ENCODE peak calls at places on chromosomes 3 and 15, in ten cellular contexts. One of them, this sample, is unnamed. For H3K9me3, the result is how much of the 10 kb centered on the place peaks cover.

GRCh38 chr3:153614563-153614962 is 452.5 kb downstream of the RAP2B start:
- DNase-seq in transverse colon: no peak
- DNase-seq in CD8-positive, alpha-beta T cell: no peak
- DNase-seq in left lung: no peak
- DNase-seq in tibial nerve: no peak
- DNase-seq in astrocyte: peak
- DNase-seq in lower lobe of right lung: no peak
- DNase-seq in ovary: no peak
- DNase-seq in left ventricle myocardium inferior: no peak
- DNase-seq in tibial artery: no peak
- DNase-seq in this sample: no peak

GRCh38 chr3:151483961-151484360 is 23.1 kb upstream of the IGSF10 start:
- DNase-seq in transverse colon: no peak
- DNase-seq in CD8-positive, alpha-beta T cell: no peak
- DNase-seq in left lung: peak
- DNase-seq in tibial nerve: no peak
- DNase-seq in astrocyte: no peak
- DNase-seq in lower lobe of right lung: no peak
- DNase-seq in ovary: no peak
- DNase-seq in left ventricle myocardium inferior: no peak
- DNase-seq in tibial artery: no peak
- DNase-seq in this sample: no peak

GRCh38 chr3:79515072-79515471 is 252.7 kb downstream of the ROBO1 start:
- DNase-seq in transverse colon: no peak
- DNase-seq in CD8-positive, alpha-beta T cell: no peak
- DNase-seq in left lung: no peak
- DNase-seq in tibial nerve: no peak
- DNase-seq in astrocyte: peak
- DNase-seq in lower lobe of right lung: no peak
- DNase-seq in ovary: no peak
- DNase-seq in left ventricle myocardium inferior: no peak
- DNase-seq in tibial artery: no peak
- DNase-seq in this sample: no peak

GRCh38 chr15:92930776-92931175 is 30.7 kb downstream of the CHD2 start:
- DNase-seq in transverse colon: no peak
- DNase-seq in CD8-positive, alpha-beta T cell: no peak
- DNase-seq in left lung: no peak
- DNase-seq in tibial nerve: no peak
- DNase-seq in astrocyte: peak
- DNase-seq in lower lobe of right lung: no peak
- DNase-seq in ovary: no peak
- DNase-seq in left ventricle myocardium inferior: no peak
- DNase-seq in tibial artery: no peak
- DNase-seq in this sample: no peak

GRCh38 chr3:138594150-138594934 is at the start of gene CEP70:
- DNase-seq in transverse colon: peak
- DNase-seq in CD8-positive, alpha-beta T cell: peak
- DNase-seq in left lung: peak
- DNase-seq in tibial nerve: peak
- DNase-seq in astrocyte: peak
- DNase-seq in lower lobe of right lung: peak
- DNase-seq in ovary: peak
- DNase-seq in left ventricle myocardium inferior: peak
- DNase-seq in tibial artery: peak
- DNase-seq in this sample: peak

GRCh38 chr3:188092648-188093047 is 61.3 kb upstream of the LPP start:
- DNase-seq in transverse colon: no peak
- DNase-seq in CD8-positive, alpha-beta T cell: no peak
- DNase-seq in left lung: no peak
- DNase-seq in tibial nerve: no peak
- DNase-seq in astrocyte: no peak
- DNase-seq in lower lobe of right lung: no peak
- DNase-seq in ovary: no peak
- DNase-seq in left ventricle myocardium inferior: no peak
- DNase-seq in tibial artery: no peak
- DNase-seq in this sample: no peak

GRCh38 chr3:107999215-107999775 is 91.5 kb downstream of the CD47 start:
- DNase-seq in transverse colon: no peak
- DNase-seq in CD8-positive, alpha-beta T cell: no peak
- DNase-seq in left lung: no peak
- DNase-seq in tibial nerve: no peak
- DNase-seq in astrocyte: peak
- DNase-seq in lower lobe of right lung: peak
- DNase-seq in ovary: no peak
- DNase-seq in left ventricle myocardium inferior: no peak
- DNase-seq in tibial artery: no peak
- DNase-seq in this sample: no peak

GRCh38 chr3:192170031-192170430 is 557.3 kb downstream of the FGF12 start:
- DNase-seq in transverse colon: no peak
- DNase-seq in CD8-positive, alpha-beta T cell: no peak
- DNase-seq in left lung: no peak
- DNase-seq in tibial nerve: no peak
- DNase-seq in astrocyte: peak
- DNase-seq in lower lobe of right lung: no peak
- DNase-seq in ovary: no peak
- DNase-seq in left ventricle myocardium inferior: no peak
- DNase-seq in tibial artery: no peak
- DNase-seq in this sample: no peak

DNA sequence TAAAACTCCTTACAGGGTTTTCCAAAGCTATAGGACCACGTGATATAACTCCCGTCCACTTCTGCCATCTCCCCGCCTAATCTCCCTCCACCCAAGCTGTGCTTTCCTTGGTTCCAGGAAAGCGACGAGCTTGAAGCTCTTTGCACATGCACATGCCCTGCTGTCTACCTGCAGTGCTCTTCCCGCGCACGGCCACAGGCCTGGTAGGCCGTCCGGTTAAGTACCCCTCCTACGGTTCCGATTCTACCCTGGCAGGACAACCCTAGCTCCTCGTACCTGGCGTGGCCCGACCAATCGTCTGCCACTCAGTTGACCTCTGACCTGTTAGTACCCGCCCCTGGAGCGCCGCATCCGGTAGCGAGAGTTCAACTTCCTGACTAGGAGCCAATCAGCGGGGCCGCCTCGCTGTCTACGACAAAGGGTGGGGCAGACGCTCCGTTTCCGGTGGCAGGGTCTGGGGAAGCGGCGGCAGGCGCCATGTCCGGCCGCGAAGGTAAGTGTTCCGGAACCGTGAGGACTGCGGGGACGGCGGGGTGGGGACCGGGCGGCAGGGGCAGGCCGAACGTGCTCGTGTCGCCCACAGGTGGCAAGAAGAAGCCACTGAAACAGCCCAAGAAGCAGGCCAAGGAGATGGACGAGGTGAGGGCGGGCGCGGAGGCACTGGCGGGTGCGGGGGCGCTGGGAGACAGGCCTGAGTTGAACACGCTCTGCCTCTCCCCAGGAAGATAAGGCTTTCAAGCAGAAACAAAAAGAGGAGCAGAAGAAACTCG is at the start of the genes CCDC51 and TMA7:
- DNase-seq in transverse colon: peak
- DNase-seq in CD8-positive, alpha-beta T cell: peak
- DNase-seq in left lung: peak
- DNase-seq in tibial nerve: peak
- DNase-seq in astrocyte: peak
- DNase-seq in lower lobe of right lung: peak
- DNase-seq in ovary: peak
- DNase-seq in left ventricle myocardium inferior: peak
- DNase-seq in tibial artery: peak
- DNase-seq in this sample: peak
- TF ChIP-seq CTCF in transverse colon: no peak
- TF ChIP-seq CTCF in CD8-positive, alpha-beta T cell: no peak
- TF ChIP-seq CTCF in left lung: no peak
- TF ChIP-seq CTCF in tibial nerve: no peak
- TF ChIP-seq CTCF in astrocyte: no peak
- TF ChIP-seq CTCF in lower lobe of right lung: no peak
- TF ChIP-seq CTCF in ovary: peak
- TF ChIP-seq CTCF in left ventricle myocardium inferior: no peak
- TF ChIP-seq CTCF in tibial artery: no peak
- TF ChIP-seq CTCF in this sample: no peak

DNA sequence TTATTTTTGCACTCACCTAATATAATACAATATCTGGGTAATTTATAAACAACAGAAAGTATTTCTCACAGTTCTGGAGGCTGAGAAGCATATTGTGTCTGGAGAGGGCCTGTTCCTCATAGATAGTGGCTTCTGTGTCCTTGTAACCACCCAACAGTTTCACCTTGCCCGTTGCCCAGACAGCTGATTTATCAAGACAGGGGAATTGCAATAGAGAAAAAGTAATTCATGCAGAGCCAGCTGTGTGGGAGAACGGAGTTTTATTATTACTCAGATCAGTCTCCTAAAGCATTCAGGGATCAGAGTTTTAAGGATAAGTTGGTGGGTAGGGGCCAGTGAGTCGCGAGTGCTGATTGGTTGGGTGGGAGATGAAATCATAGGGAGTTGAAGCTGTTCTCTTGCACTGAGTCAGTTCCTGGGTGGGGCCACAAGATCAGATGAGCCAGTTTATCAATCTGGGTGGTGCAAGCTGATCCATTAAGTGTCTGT is 34.0 kb upstream of the C15orf39 start:
- DNase-seq in transverse colon: no peak
- DNase-seq in CD8-positive, alpha-beta T cell: no peak
- DNase-seq in left lung: no peak
- DNase-seq in tibial nerve: no peak
- DNase-seq in astrocyte: peak
- DNase-seq in lower lobe of right lung: no peak
- DNase-seq in ovary: no peak
- DNase-seq in left ventricle myocardium inferior: no peak
- DNase-seq in tibial artery: no peak
- DNase-seq in this sample: no peak
- H3K27ac ChIP-seq in transverse colon: no peak
- H3K27ac ChIP-seq in CD8-positive, alpha-beta T cell: no peak
- H3K27ac ChIP-seq in left lung: no peak
- H3K27ac ChIP-seq in tibial nerve: no peak
- H3K27ac ChIP-seq in astrocyte: no peak
- H3K27ac ChIP-seq in lower lobe of right lung: no peak
- H3K27ac ChIP-seq in ovary: no peak
- H3K27ac ChIP-seq in left ventricle myocardium inferior: no peak
- H3K27ac ChIP-seq in tibial artery: no peak
- H3K27ac ChIP-seq in this sample: no peak

GRCh38 chr3:171851685-171852084 is 8.5 kb downstream of the TMEM212 start:
- DNase-seq in transverse colon: no peak
- DNase-seq in CD8-positive, alpha-beta T cell: no peak
- DNase-seq in left lung: no peak
- DNase-seq in tibial nerve: no peak
- DNase-seq in astrocyte: peak
- DNase-seq in lower lobe of right lung: no peak
- DNase-seq in ovary: no peak
- DNase-seq in left ventricle myocardium inferior: no peak
- DNase-seq in tibial artery: no peak
- DNase-seq in this sample: no peak

GRCh38 chr3:171850324-171850697 is 7.2 kb downstream of the TMEM212 start:
- DNase-seq in transverse colon: no peak
- DNase-seq in CD8-positive, alpha-beta T cell: no peak
- DNase-seq in left lung: no peak
- DNase-seq in tibial nerve: no peak
- DNase-seq in astrocyte: no peak
- DNase-seq in lower lobe of right lung: no peak
- DNase-seq in ovary: no peak
- DNase-seq in left ventricle myocardium inferior: no peak
- DNase-seq in tibial artery: no peak
- DNase-seq in this sample: no peak

GRCh38 chr3:171850968-171851600 is 7.9 kb downstream of the TMEM212 start:
- DNase-seq in transverse colon: no peak
- DNase-seq in CD8-positive, alpha-beta T cell: no peak
- DNase-seq in left lung: no peak
- DNase-seq in tibial nerve: no peak
- DNase-seq in astrocyte: no peak
- DNase-seq in lower lobe of right lung: no peak
- DNase-seq in ovary: no peak
- DNase-seq in left ventricle myocardium inferior: no peak
- DNase-seq in tibial artery: no peak
- DNase-seq in this sample: no peak

GRCh38 chr3:171849632-171850323 is 6.6 kb downstream of the TMEM212 start:
- DNase-seq in transverse colon: no peak
- DNase-seq in CD8-positive, alpha-beta T cell: no peak
- DNase-seq in left lung: no peak
- DNase-seq in tibial nerve: no peak
- DNase-seq in astrocyte: no peak
- DNase-seq in lower lobe of right lung: no peak
- DNase-seq in ovary: no peak
- DNase-seq in left ventricle myocardium inferior: no peak
- DNase-seq in tibial artery: no peak
- DNase-seq in this sample: no peak

DNA sequence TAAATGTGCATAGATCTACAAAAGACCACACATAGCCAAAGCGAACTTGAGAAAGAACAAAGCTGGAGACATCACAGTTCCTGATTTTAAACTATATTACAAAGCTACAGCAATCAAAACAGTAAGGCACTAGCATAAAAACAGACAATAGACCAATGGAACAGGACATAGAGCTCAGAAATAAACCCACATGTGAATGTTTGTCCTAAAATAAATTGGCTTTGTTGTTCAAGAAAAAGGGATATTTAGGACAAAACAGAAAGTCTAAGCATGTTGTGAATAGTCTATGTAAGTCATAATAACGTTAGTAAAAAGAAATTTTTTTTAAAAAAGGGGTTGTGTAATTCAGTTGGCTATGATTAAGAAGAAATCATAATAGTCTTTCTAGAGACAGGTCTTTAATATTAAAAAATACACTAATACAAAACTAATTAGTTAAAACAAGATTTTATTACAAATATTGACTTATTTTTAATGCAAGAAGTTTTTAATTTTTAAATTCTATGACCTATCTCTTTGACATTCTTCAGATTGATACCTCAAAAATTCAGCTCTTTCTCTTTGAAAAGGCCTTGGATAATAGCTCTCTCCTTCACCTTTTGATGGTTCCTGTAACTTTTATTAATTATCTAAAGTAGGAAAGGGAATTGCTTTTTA is 11.6 kb downstream of the TMEM212 start:
- DNase-seq in transverse colon: no peak
- DNase-seq in CD8-positive, alpha-beta T cell: no peak
- DNase-seq in left lung: no peak
- DNase-seq in tibial nerve: no peak
- DNase-seq in astrocyte: no peak
- DNase-seq in lower lobe of right lung: no peak
- DNase-seq in ovary: no peak
- DNase-seq in left ventricle myocardium inferior: no peak
- DNase-seq in tibial artery: no peak
- DNase-seq in this sample: no peak
- H3K9me3 ChIP-seq in transverse colon: under half
- H3K9me3 ChIP-seq in CD8-positive, alpha-beta T cell: under half
- H3K9me3 ChIP-seq in left lung: under half
- H3K9me3 ChIP-seq in tibial nerve: under half
- H3K9me3 ChIP-seq in astrocyte: under half
- H3K9me3 ChIP-seq in lower lobe of right lung: under half
- H3K9me3 ChIP-seq in ovary: under half
- H3K9me3 ChIP-seq in left ventricle myocardium inferior: under half
- H3K9me3 ChIP-seq in tibial artery: under half
- H3K9me3 ChIP-seq in this sample: under half

GRCh38 chr3:129314757-129315385 is 36.2 kb downstream of the HMCES start:
- DNase-seq in transverse colon: peak
- DNase-seq in CD8-positive, alpha-beta T cell: peak
- DNase-seq in left lung: peak
- DNase-seq in tibial nerve: peak
- DNase-seq in astrocyte: peak
- DNase-seq in lower lobe of right lung: peak
- DNase-seq in ovary: peak
- DNase-seq in left ventricle myocardium inferior: peak
- DNase-seq in tibial artery: peak
- DNase-seq in this sample: peak
- TF ChIP-seq CTCF in transverse colon: peak
- TF ChIP-seq CTCF in CD8-positive, alpha-beta T cell: no peak
- TF ChIP-seq CTCF in left lung: no peak
- TF ChIP-seq CTCF in tibial nerve: no peak
- TF ChIP-seq CTCF in astrocyte: peak
- TF ChIP-seq CTCF in lower lobe of right lung: peak
- TF ChIP-seq CTCF in ovary: peak
- TF ChIP-seq CTCF in left ventricle myocardium inferior: peak
- TF ChIP-seq CTCF in tibial artery: no peak
- TF ChIP-seq CTCF in this sample: no peak

This sample was measured in CD4-positive, alpha-beta T cell.